ENCODE peak calls at places on chromosomes 13 and 19, in six cellular contexts. One of them, this sample, is unnamed.

GRCh38 chr13:66635526-66635925 is 594.6 kb downstream of the PCDH9 start:
- DNase-seq in NCI-H748 treated with DMSO at 0.1 percent for 48 hours: no peak
- DNase-seq in GM23338: no peak
- DNase-seq in heart right ventricle: no peak
- DNase-seq in cardiac muscle cell: peak
- DNase-seq in AG09319: no peak
- DNase-seq in this sample: no peak

GRCh38 chr13:73401769-73402168 is 343.0 kb downstream of the KLF5 start:
- DNase-seq in heart right ventricle: no peak
- DNase-seq in GM23338: peak
- DNase-seq in cardiac muscle cell: no peak
- DNase-seq in NCI-H748 treated with DMSO at 0.1 percent for 48 hours: no peak
- DNase-seq in AG09319: no peak
- DNase-seq in this sample: no peak

GRCh38 chr19:14758816-14759215 is 19.5 kb downstream of the ADGRE2 start:
- DNase-seq in AG09319: no peak
- DNase-seq in NCI-H748 treated with DMSO at 0.1 percent for 48 hours: peak
- DNase-seq in GM23338: peak
- DNase-seq in heart right ventricle: no peak
- DNase-seq in cardiac muscle cell: no peak
- DNase-seq in this sample: no peak

GRCh38 chr13:25353344-25353743 is 18.4 kb upstream of the ATP8A2 start:
- DNase-seq in AG09319: no peak
- DNase-seq in GM23338: no peak
- DNase-seq in NCI-H748 treated with DMSO at 0.1 percent for 48 hours: no peak
- DNase-seq in cardiac muscle cell: no peak
- DNase-seq in heart right ventricle: no peak
- DNase-seq in this sample: no peak

GRCh38 chr19:28010656-28011055 is 1202.3 kb downstream of the UQCRFS1 start:
- DNase-seq in NCI-H748 treated with DMSO at 0.1 percent for 48 hours: no peak
- DNase-seq in AG09319: no peak
- DNase-seq in heart right ventricle: no peak
- DNase-seq in GM23338: no peak
- DNase-seq in cardiac muscle cell: peak
- DNase-seq in this sample: no peak

GRCh38 chr13:50222569-50223332 is 207.5 kb downstream of the KCNRG start:
- DNase-seq in GM23338: no peak
- DNase-seq in NCI-H748 treated with DMSO at 0.1 percent for 48 hours: no peak
- DNase-seq in heart right ventricle: peak
- DNase-seq in cardiac muscle cell: peak
- DNase-seq in AG09319: no peak
- DNase-seq in this sample: no peak

GRCh38 chr13:77781804-77782203 is 84.3 kb downstream of the SLAIN1 start:
- DNase-seq in GM23338: no peak
- DNase-seq in cardiac muscle cell: no peak
- DNase-seq in AG09319: no peak
- DNase-seq in NCI-H748 treated with DMSO at 0.1 percent for 48 hours: no peak
- DNase-seq in heart right ventricle: no peak
- DNase-seq in this sample: no peak

GRCh38 chr13:110129539-110130186 is 177.3 kb downstream of the COL4A1 start:
- DNase-seq in GM23338: no peak
- DNase-seq in cardiac muscle cell: no peak
- DNase-seq in NCI-H748 treated with DMSO at 0.1 percent for 48 hours: no peak
- DNase-seq in AG09319: no peak
- DNase-seq in heart right ventricle: no peak
- DNase-seq in this sample: no peak

GRCh38 chr19:28632357-28633076 is 580.4 kb downstream of the UQCRFS1 start:
- DNase-seq in cardiac muscle cell: no peak
- DNase-seq in GM23338: no peak
- DNase-seq in NCI-H748 treated with DMSO at 0.1 percent for 48 hours: no peak
- DNase-seq in heart right ventricle: no peak
- DNase-seq in AG09319: no peak
- DNase-seq in this sample: no peak